ENCODE peak calls at places on chromosomes 3 and 15, in seven cellular contexts. R, G, N, P, J, C and W are unnamed samples.

GRCh38 chr3:51384145-51384729 is 854 bp upstream of the MANF start:
- DNase-seq in R (peak; percentile 47), G (peak; percentile 28), N (no peak), P (no peak), J (peak; percentile 22), C (no peak), W (peak; percentile 27)

GRCh38 chr15:58066042-58066867 is 744 bp upstream of the ALDH1A2 start:
- DNase-seq in R (peak; percentile 82), G (peak; percentile 84), N (peak; percentile 45), P (peak; percentile 91), J (peak; percentile 60), C (no peak), W (peak; percentile 67)

GRCh38 chr3:57683286-57683685 is 9.6 kb downstream of the DENND6A start:
- DNase-seq in R (no peak), G (no peak), N (no peak), P (no peak), J (no peak), C (no peak), W (no peak)

GRCh38 chr15:100241572-100242479 is 99.9 kb downstream of the ADAMTS17 start:
- DNase-seq in R (no peak), G (no peak), N (no peak), P (no peak), J (peak; percentile 95), C (peak; percentile 82), W (no peak)

GRCh38 chr3:13280856-13281656 is 139.1 kb downstream of the NUP210 start:
- DNase-seq in R (peak; percentile 28), G (no peak), N (no peak), P (no peak), J (no peak), C (no peak), W (no peak)

GRCh38 chr3:152089528-152089927 is 179.2 kb upstream of the MBNL1 start:
- DNase-seq in R (no peak), G (no peak), N (no peak), P (no peak), J (no peak), C (no peak), W (no peak)

GRCh38 chr3:113668015-113668414 is 28.4 kb downstream of the USF3 start:
- DNase-seq in R (no peak), G (no peak), N (no peak), P (no peak), J (no peak), C (peak; percentile 37), W (no peak)

GRCh38 chr15:73873889-73874511 is 636 bp downstream of the TBC1D21 start:
- DNase-seq in R (peak; percentile 63), G (no peak), N (peak; percentile 17), P (no peak), J (peak; percentile 89), C (peak; percentile 22), W (no peak)

GRCh38 chr15:85941186-85941855 is 138.3 kb upstream of the AGBL1 start:
- DNase-seq in R (no peak), G (peak; percentile 58), N (no peak), P (no peak), J (no peak), C (peak; percentile 96), W (no peak)

GRCh38 chr3:177538743-177539730 is 341.8 kb upstream of the TBL1XR1 start:
- DNase-seq in R (no peak), G (no peak), N (peak; percentile 33), P (no peak), J (peak; percentile 20), C (no peak), W (no peak)

GRCh38 chr3:110685630-110686029 is 386.0 kb upstream of the NECTIN3 start:
- DNase-seq in R (no peak), G (no peak), N (no peak), P (no peak), J (no peak), C (no peak), W (no peak)

GRCh38 chr3:31055757-31056156 is 161.3 kb upstream of the GADL1 start:
- DNase-seq in R (no peak), G (no peak), N (no peak), P (no peak), J (no peak), C (no peak), W (no peak)

GRCh38 chr15:75203017-75203907 is 1.6 kb downstream of the C15orf39 start:
- DNase-seq in R (no peak), G (peak; percentile 31), N (no peak), P (peak; percentile 77), J (peak; percentile 24), C (no peak), W (no peak)

GRCh38 chr3:29649815-29650547 is 369.1 kb downstream of the RBMS3 start:
- DNase-seq in R (no peak), G (no peak), N (no peak), P (no peak), J (peak; percentile 59), C (peak; percentile 28), W (peak; percentile 24)

GRCh38 chr15:31032959-31033358 is 41.5 kb upstream of the MTMR10 start:
- DNase-seq in R (no peak), G (no peak), N (no peak), P (no peak), J (no peak), C (peak; percentile 69), W (no peak)

GRCh38 chr3:30426319-30426993 is 179.9 kb upstream of the TGFBR2 start:
- DNase-seq in R (peak; percentile 50), G (peak; percentile 70), N (peak; percentile 17), P (peak; percentile 84), J (no peak), C (peak; percentile 77), W (peak; percentile 68)

GRCh38 chr3:10763817-10764313 is 52.2 kb upstream of the SLC6A11 start:
- DNase-seq in R (no peak), G (no peak), N (no peak), P (no peak), J (no peak), C (no peak), W (no peak)

GRCh38 chr3:143436231-143436930 is 316.8 kb downstream of the CHST2 start:
- DNase-seq in R (no peak), G (no peak), N (no peak), P (no peak), J (no peak), C (peak; percentile 11), W (no peak)

GRCh38 chr3:187679638-187680396 is 9.6 kb upstream of the SST start:
- DNase-seq in R (peak; percentile 88), G (peak; percentile 79), N (peak; percentile 58), P (peak; percentile 85), J (peak; percentile 87), C (peak; percentile 31), W (peak; percentile 73)

GRCh38 chr15:98649996-98650870 is 1.9 kb downstream of the IGF1R start:
- DNase-seq in R (peak; percentile 65), G (peak; percentile 41), N (peak; percentile 25), P (peak; percentile 87), J (peak; percentile 18), C (peak; percentile 45), W (peak; percentile 54)

GRCh38 chr3:79461129-79461792 is 306.5 kb downstream of the ROBO1 start:
- DNase-seq in R (no peak), G (no peak), N (no peak), P (no peak), J (no peak), C (no peak), W (no peak)

DNA sequence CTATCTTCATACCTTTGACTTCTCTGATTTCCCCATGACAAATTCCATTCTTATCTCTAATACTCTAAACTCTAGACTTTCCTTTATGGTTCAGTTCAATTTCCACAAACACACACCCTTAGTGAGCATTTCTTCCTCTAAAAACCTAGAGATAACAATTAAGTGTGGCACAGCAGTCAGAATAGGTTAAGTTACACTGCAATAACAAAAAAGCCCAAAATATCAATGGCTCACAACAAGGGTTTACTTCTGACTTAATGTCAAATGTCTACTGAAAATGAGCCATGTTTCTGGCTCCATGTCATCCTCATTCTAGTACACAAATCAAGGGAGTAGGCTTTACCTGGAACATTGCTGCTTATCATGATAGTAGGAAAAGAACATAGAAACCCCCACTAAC is 123.8 kb downstream of the TAFA4 start:
- DNase-seq in R (no peak), G (no peak), N (no peak), P (no peak), J (no peak), C (no peak), W (no peak)
- H3K4me1 ChIP-seq in R (no peaks in the 10 kb centered on the region), G (no peaks in the 10 kb centered on the region), N (no peaks in the 10 kb centered on the region), P (no peaks in the 10 kb centered on the region), J (no peaks in the 10 kb centered on the region), C (no peaks in the 10 kb centered on the region), W (no peaks in the 10 kb centered on the region)

DNA sequence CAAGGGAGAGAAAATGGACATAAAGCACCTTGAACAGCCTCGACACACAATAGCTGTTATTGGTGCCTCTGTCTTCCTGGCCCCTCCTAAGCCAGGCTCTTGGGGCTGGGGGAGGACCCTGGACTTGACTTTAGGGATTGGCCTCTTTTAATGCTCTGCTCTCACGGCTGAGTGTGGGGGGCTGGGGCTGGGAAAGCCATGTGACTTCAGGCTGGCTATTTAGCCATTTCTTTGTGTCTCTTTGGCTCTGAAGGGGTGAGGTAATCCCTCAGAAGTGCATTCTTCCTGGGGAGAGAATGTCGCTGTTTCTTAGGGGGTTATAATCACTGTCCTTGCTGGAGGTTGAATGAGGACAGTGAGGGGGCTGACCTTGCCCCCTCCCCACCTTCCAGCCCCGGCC is 26.2 kb downstream of the MAGEF1 start:
- DNase-seq in R (peak; percentile 52), G (peak; percentile 57), N (no peak), P (no peak), J (no peak), C (peak; percentile 36), W (no peak)
- H3K36me3 ChIP-seq in R (no peaks in the 10 kb centered on the region), G (no peaks in the 10 kb centered on the region), N (no peaks in the 10 kb centered on the region), P (no peaks in the 10 kb centered on the region), J (no peaks in the 10 kb centered on the region), C (no peaks in the 10 kb centered on the region), W (no peaks in the 10 kb centered on the region)

GRCh38 chr3:48119495-48120193 is 68.6 kb downstream of the CDC25A start:
- DNase-seq in R (no peak), G (peak; percentile 79), N (no peak), P (peak; percentile 89), J (no peak), C (no peak), W (peak; percentile 61)
- TF ChIP-seq CTCF in R (no peak), G (no peak), N (no peak), P (no peak), J (no peak), C (no peak), W (no peak)

GRCh38 chr15:63596666-63597032 is 538 bp upstream of the FBXL22 start:
- DNase-seq in R (no peak), G (no peak), N (no peak), P (no peak), J (no peak), C (peak; percentile 22), W (no peak)

GRCh38 chr15:63595688-63596087 is 1.5 kb upstream of the FBXL22 start:
- DNase-seq in R (no peak), G (no peak), N (no peak), P (no peak), J (no peak), C (no peak), W (no peak)

GRCh38 chr15:63593705-63594671 is 3.2 kb upstream of the FBXL22 start:
- DNase-seq in R (peak; percentile 48), G (no peak), N (no peak), P (no peak), J (no peak), C (no peak), W (no peak)

GRCh38 chr15:63597033-63597790 is at the start of gene FBXL22:
- DNase-seq in R (peak; percentile 75), G (peak; percentile 57), N (peak; percentile 32), P (peak; percentile 77), J (no peak), C (peak; percentile 73), W (peak; percentile 52)

DNA sequence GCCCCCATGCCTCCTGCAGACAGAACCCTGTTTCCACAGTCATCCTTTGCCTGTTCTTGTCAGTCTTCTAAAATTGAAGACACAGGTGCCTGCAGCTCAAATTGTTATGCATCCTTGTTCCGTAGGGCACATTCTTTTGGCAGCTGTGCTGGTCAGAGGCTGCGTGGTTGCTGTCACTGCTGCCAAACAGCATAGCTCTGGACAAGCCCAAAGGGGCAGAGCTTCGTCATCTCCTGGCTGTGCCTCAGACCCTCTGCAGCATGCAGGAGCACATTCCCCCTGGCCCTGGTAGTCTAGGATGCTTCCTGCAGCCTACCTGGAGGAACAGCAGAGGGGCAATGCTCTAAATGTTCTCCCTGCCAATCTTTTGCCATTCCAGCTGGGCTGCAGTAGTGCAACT is 2.1 kb upstream of the FBXL22 start:
- DNase-seq in R (no peak), G (no peak), N (no peak), P (no peak), J (no peak), C (no peak), W (peak; percentile 45)
- H3K4me1 ChIP-seq in R (peaks cover 47% of the 10 kb centered on the region), G (no peaks in the 10 kb centered on the region), N (peaks cover 15% of the 10 kb centered on the region), P (peaks cover 32% of the 10 kb centered on the region), J (peaks cover 5% of the 10 kb centered on the region), C (peaks cover 7% of the 10 kb centered on the region), W (peaks cover 64% of the 10 kb centered on the region)